ENCODE peak calls at places on chromosomes 2 and 18, in seven cellular contexts. N, O, U, Y, C, K and G are unnamed samples.

GRCh38 chr2:9333591-9334171 is 89.6 kb downstream of the ITGB1BP1 start:
- DNase-seq in N (peak; percentile 51), O (no peak), U (peak; percentile 72), Y (no peak), C (peak; percentile 62), K (peak; percentile 86), G (peak; percentile 84)

GRCh38 chr2:239927424-239927981 is 97.6 kb downstream of the NDUFA10 start:
- DNase-seq in N (peak; percentile 42), O (peak; percentile 58), U (peak; percentile 90), Y (peak; percentile 5), C (no peak), K (peak; percentile 95), G (peak; percentile 75)

GRCh38 chr18:79585395-79586370 is 93.9 kb upstream of the CTDP1 start:
- DNase-seq in N (no peak), O (no peak), U (no peak), Y (peak; percentile 15), C (no peak), K (no peak), G (no peak)

GRCh38 chr2:85795331-85796045 is 41.7 kb downstream of the ATOH8 start:
- DNase-seq in N (no peak), O (no peak), U (no peak), Y (no peak), C (no peak), K (no peak), G (no peak)

GRCh38 chr18:36688020-36688965 is 140.5 kb downstream of the TPGS2 start:
- DNase-seq in N (peak; percentile 26), O (peak; percentile 7), U (peak; percentile 24), Y (no peak), C (peak; percentile 53), K (peak; percentile 66), G (peak; percentile 52)

GRCh38 chr2:207881902-207882301 is 112.2 kb upstream of the FZD5 start:
- DNase-seq in N (no peak), O (no peak), U (no peak), Y (no peak), C (no peak), K (no peak), G (no peak)

GRCh38 chr2:85872536-85873161 is 16.1 kb downstream of the ST3GAL5 start:
- DNase-seq in N (no peak), O (no peak), U (no peak), Y (no peak), C (no peak), K (no peak), G (no peak)

GRCh38 chr18:46497129-46497528 is 159.9 kb downstream of the LOXHD1 start:
- DNase-seq in N (peak; percentile 1), O (no peak), U (no peak), Y (peak; percentile 45), C (peak; percentile 8), K (peak; percentile 22), G (peak; percentile 10)

GRCh38 chr2:20592106-20593071 is 58.5 kb downstream of the HS1BP3 start:
- DNase-seq in N (no peak), O (no peak), U (no peak), Y (no peak), C (no peak), K (no peak), G (peak; percentile 67)

GRCh38 chr2:202639233-202639632 is 4.5 kb downstream of the FAM117B start:
- DNase-seq in N (no peak), O (no peak), U (no peak), Y (no peak), C (no peak), K (no peak), G (no peak)

GRCh38 chr18:63178526-63178880 is 141.1 kb downstream of the BCL2 start:
- DNase-seq in N (no peak), O (no peak), U (no peak), Y (no peak), C (no peak), K (no peak), G (no peak)

GRCh38 chr18:13501896-13502295 is 224.5 kb downstream of the FAM210A start:
- DNase-seq in N (no peak), O (no peak), U (no peak), Y (no peak), C (no peak), K (no peak), G (no peak)

GRCh38 chr2:8380573-8380972 is 301.3 kb upstream of the ID2 start:
- DNase-seq in N (no peak), O (no peak), U (no peak), Y (no peak), C (no peak), K (no peak), G (no peak)